ENCODE peak calls at places on chromosomes 1 and 21, in six cellular contexts. L is upper lobe of right lung, N is H9, C is NT2/D1, G is testis, A is IMR-90. X is an unnamed sample. For H3K4me1 and H3K27me3, the result is how much of the 10 kb centered on the place peaks cover.

GRCh38 chr1:10108948-10109347 is 76.2 kb downstream of the UBE4B start:
- DNase-seq in L (no peak), N (no peak), C (no peak), G (peak), A (no peak), X (no peak)

GRCh38 chr1:33895396-33895795 is 31.5 kb downstream of the HMGB4 start:
- DNase-seq in L (no peak), N (no peak), C (no peak), G (no peak), A (no peak), X (no peak)

GRCh38 chr21:44529011-44529421 is 11.0 kb downstream of the KRTAP10-1 start:
- DNase-seq in L (no peak), N (peak), C (no peak), G (no peak), A (no peak), X (no peak)

GRCh38 chr21:33760641-33761103 is 118.4 kb downstream of the ITSN1 start:
- DNase-seq in L (no peak), N (no peak), C (no peak), G (no peak), A (peak), X (no peak)

GRCh38 chr1:206497363-206497762 is 10.0 kb upstream of the RASSF5 start:
- DNase-seq in L (no peak), N (no peak), C (no peak), G (no peak), A (no peak), X (no peak)

GRCh38 chr1:197989058-197989457 is 71.9 kb downstream of the LHX9 start:
- DNase-seq in L (no peak), N (no peak), C (no peak), G (no peak), A (no peak), X (no peak)

GRCh38 chr1:235417101-235417697 is 50.0 kb downstream of the TBCE start:
- DNase-seq in L (no peak), N (peak), C (peak), G (peak), A (peak), X (peak)

GRCh38 chr1:94727846-94728715 is 92.1 kb upstream of the SLC44A3 start:
- DNase-seq in L (no peak), N (no peak), C (no peak), G (no peak), A (peak), X (peak)

GRCh38 chr1:28983509-28984310 is 69.3 kb downstream of the EPB41 start:
- DNase-seq in L (peak), N (peak), C (no peak), G (no peak), A (no peak), X (peak)

GRCh38 chr1:41404308-41404755 is 43.1 kb downstream of the FOXO6 start:
- DNase-seq in L (no peak), N (peak), C (no peak), G (no peak), A (no peak), X (no peak)

GRCh38 chr21:38126677-38127271 is 130.0 kb upstream of the KCNJ15 start:
- DNase-seq in L (peak), N (peak), C (peak), G (peak), A (peak), X (peak)

GRCh38 chr1:3827813-3828307 is 29.2 kb downstream of the CEP104 start:
- DNase-seq in L (peak), N (peak), C (no peak), G (no peak), A (peak), X (no peak)

GRCh38 chr1:68116643-68117235 is 66.3 kb upstream of the DIRAS3 start:
- DNase-seq in L (no peak), N (no peak), C (peak), G (peak), A (peak), X (peak)

GRCh38 chr1:23593556-23594148 is 34.4 kb upstream of the ID3 start:
- DNase-seq in L (no peak), N (peak), C (no peak), G (no peak), A (peak), X (no peak)

GRCh38 chr1:1889090-1889750 is 1.7 kb downstream of the GNB1 start:
- DNase-seq in L (no peak), N (no peak), C (no peak), G (no peak), A (peak), X (no peak)

GRCh38 chr21:33584455-33584854 is 4.0 kb downstream of the DONSON start:
- DNase-seq in L (no peak), N (no peak), C (no peak), G (no peak), A (no peak), X (no peak)

GRCh38 chr1:45442272-45442671 is 48.7 kb downstream of the TESK2 start:
- DNase-seq in L (no peak), N (no peak), C (no peak), G (no peak), A (peak), X (no peak)

GRCh38 chr1:147892216-147892615 is 10.4 kb upstream of the GJA8 start:
- DNase-seq in L (no peak), N (peak), C (no peak), G (peak), A (no peak), X (no peak)

GRCh38 chr1:150551784-150552691 is 2.8 kb downstream of the ADAMTSL4 start:
- DNase-seq in L (peak), N (peak), C (no peak), G (peak), A (peak), X (peak)

GRCh38 chr1:156436319-156437043 is 64.1 kb downstream of the MEF2D start:
- DNase-seq in L (no peak), N (peak), C (no peak), G (no peak), A (no peak), X (no peak)

GRCh38 chr1:14514760-14515159 is 83.7 kb upstream of the KAZN start:
- DNase-seq in L (no peak), N (no peak), C (no peak), G (no peak), A (no peak), X (no peak)

GRCh38 chr1:14519976-14520375 is 78.5 kb upstream of the KAZN start:
- DNase-seq in L (no peak), N (no peak), C (no peak), G (no peak), A (peak), X (no peak)

GRCh38 chr1:14520514-14521163 is 77.8 kb upstream of the KAZN start:
- DNase-seq in L (no peak), N (no peak), C (no peak), G (no peak), A (no peak), X (no peak)

GRCh38 chr1:14516974-14517812 is 81.3 kb upstream of the KAZN start:
- DNase-seq in L (no peak), N (no peak), C (no peak), G (peak), A (peak), X (no peak)

DNA sequence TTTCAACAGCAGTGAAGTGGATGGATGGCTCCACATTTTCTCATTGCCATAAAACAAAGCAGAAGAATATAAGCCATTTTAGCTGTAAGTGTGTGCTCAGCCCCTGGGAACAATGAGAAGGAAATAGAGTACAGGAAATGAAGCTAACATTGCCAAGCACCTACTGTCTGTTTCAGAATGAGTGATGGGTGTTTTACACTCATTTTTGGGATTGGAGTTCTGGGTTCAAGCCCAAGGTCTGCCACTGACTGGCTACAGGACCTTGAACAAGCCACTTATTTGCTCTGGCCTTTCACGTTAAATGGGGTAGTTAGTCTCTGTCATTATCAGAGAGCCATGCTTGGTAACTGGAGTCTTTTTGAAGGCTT is 80.7 kb upstream of the KAZN start:
- DNase-seq in L (no peak), N (no peak), C (no peak), G (no peak), A (no peak), X (no peak)
- H3K4me1 ChIP-seq in L (under half), N (under half), C (under half), G (under half), A (under half), X (under half)

GRCh38 chr1:39726600-39726999 is 12.1 kb upstream of the PPIE start:
- DNase-seq in L (no peak), N (no peak), C (no peak), G (no peak), A (no peak), X (no peak)
- H3K27me3 ChIP-seq in L (under half), N (under half), C (half or more), G (under half), A (half or more), X (under half)

GRCh38 chr1:202584707-202585590 is 125.3 kb downstream of the SYT2 start:
- DNase-seq in L (no peak), N (no peak), C (no peak), G (no peak), A (peak), X (no peak)
- H3K4me1 ChIP-seq in L (under half), N (under half), C (under half), G (under half), A (under half), X (under half)

GRCh38 chr1:202689082-202689481 is 21.2 kb downstream of the SYT2 start:
- DNase-seq in L (no peak), N (no peak), C (no peak), G (no peak), A (no peak), X (no peak)
- H3K27me3 ChIP-seq in L (under half), N (under half), C (under half), G (under half), A (half or more), X (under half)

GRCh38 chr1:184493987-184494388 is 107.2 kb downstream of the C1orf21 start:
- DNase-seq in L (no peak), N (no peak), C (no peak), G (no peak), A (no peak), X (peak)
- H3K4me1 ChIP-seq in L (under half), N (under half), C (under half), G (under half), A (under half), X (under half)

DNA sequence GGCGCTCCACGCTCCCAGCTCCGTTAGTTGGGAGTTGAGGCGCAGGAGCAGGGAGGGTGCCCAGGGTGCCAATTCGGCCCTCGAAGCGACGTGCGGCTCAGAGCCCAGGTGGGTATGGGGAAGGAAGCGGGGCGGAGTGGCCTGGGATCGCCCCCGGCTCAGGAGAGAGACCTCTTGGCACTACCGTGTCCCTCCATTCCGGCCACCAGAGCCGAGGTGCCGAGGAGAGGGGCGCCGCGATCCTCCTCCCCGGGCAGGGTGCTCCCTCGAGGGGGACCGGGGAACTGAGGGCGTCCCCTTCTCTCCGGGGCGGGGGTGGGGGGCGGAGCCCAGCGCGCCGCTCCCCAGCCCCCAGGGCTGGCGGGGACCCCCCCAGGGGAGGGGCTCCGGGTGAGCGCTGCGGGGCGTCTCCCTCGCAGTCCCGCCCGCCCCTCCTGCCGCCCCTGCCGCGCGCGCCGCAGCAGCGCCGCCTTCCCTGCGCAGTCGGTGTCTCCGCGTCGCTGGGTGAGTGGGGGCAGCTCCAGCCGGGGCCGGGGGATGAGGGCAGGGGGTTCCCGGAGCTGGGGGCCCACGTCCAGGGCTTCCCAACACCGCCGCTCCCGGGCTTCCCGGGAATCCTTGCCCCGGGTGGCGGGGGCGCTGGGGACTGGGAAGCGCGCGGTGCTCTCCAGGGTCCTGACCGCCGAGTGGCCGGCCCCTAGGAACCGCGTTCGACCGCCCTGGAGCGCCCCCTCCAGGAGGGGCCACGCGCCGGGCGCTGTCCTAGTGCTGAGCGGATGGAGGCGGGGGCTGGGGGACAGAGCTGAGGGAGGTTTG is at the start of gene HPCA:
- DNase-seq in L (peak), N (peak), C (peak), G (peak), A (peak), X (peak)
- H3K27me3 ChIP-seq in L (half or more), N (under half), C (under half), G (under half), A (half or more), X (under half)

GRCh38 chr1:160750608-160751007 is 11.6 kb downstream of the SLAMF7 start:
- DNase-seq in L (no peak), N (no peak), C (no peak), G (no peak), A (no peak), X (no peak)

GRCh38 chr1:160752926-160753325 is 13.9 kb downstream of the SLAMF7 start:
- DNase-seq in L (no peak), N (no peak), C (no peak), G (peak), A (no peak), X (peak)

GRCh38 chr1:160756617-160757206 is 17.7 kb downstream of the SLAMF7 start:
- DNase-seq in L (no peak), N (no peak), C (no peak), G (no peak), A (no peak), X (no peak)

GRCh38 chr1:160755864-160756616 is 17.0 kb downstream of the SLAMF7 start:
- DNase-seq in L (no peak), N (no peak), C (no peak), G (no peak), A (no peak), X (no peak)

DNA sequence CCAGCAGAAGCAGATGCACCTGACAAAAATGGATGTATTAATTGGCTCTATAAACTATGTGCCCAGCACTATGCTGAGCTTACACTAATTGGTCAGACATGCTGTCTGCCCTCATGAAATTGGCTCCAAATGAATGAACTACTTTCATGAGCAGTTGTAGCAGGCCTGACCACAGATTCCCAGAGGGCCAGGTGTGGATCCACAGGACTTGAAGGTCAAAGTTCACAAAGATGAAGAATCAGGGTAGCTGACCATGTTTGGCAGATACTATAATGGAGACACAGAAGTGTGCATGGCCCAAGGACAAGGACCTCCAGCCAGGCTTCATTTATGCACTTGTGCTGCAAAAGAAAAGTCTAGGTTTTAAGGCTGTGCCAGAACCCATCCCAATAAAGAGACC is 14.6 kb downstream of the SLAMF7 start:
- DNase-seq in L (no peak), N (no peak), C (no peak), G (no peak), A (no peak), X (no peak)
- H3K4me1 ChIP-seq in L (under half), N (under half), C (under half), G (under half), A (under half), X (under half)

DNA sequence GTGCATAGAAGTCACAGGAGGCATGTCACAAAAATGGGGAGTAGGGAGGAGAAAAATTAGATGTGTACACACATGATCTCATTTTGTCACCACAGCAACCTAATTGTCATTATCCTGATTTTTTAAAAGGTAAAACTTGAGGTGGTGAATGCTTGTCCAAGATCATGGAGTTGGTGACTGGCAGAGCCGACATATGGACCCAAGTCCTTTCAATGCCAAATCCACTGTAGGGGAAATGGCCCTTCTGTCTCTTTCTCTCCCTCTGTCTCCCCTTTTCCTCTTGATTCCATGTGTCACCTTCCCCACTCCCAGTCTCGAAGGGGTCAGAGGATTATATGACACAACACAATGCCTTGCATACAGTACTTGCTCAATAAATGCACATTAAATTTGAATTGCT is 65.7 kb upstream of the JUN start:
- DNase-seq in L (no peak), N (no peak), C (no peak), G (no peak), A (no peak), X (no peak)
- H3K27me3 ChIP-seq in L (under half), N (under half), C (under half), G (under half), A (under half), X (under half)